ENCODE peak calls at places on chromosomes 1 and 21, in six cellular contexts. One of them, this sample, is unnamed.
A peak's percentile ranks its signal among the peaks of the same experiment; 100 is the strongest.

GRCh38 chr1:173190101-173190895 is 16.8 kb downstream of the TNFSF4 start:
- DNase-seq in T-helper 22 cell: no peak
- DNase-seq in NCI-H774: peak; percentile 93
- DNase-seq in fibroblast of pulmonary artery: peak; percentile 90
- DNase-seq in amygdala: peak; percentile 55
- DNase-seq in prostate gland: peak; percentile 95
- DNase-seq in this sample: peak; percentile 18

GRCh38 chr21:45381036-45381787 is 23.8 kb upstream of the COL18A1 start:
- DNase-seq in T-helper 22 cell: no peak
- DNase-seq in NCI-H774: no peak
- DNase-seq in fibroblast of pulmonary artery: no peak
- DNase-seq in amygdala: no peak
- DNase-seq in prostate gland: no peak
- DNase-seq in this sample: no peak

GRCh38 chr1:209797978-209798639 is 7.8 kb downstream of the IRF6 start:
- DNase-seq in T-helper 22 cell: no peak
- DNase-seq in NCI-H774: no peak
- DNase-seq in fibroblast of pulmonary artery: no peak
- DNase-seq in amygdala: no peak
- DNase-seq in prostate gland: peak; percentile 29
- DNase-seq in this sample: no peak

GRCh38 chr1:93016171-93016570 is 54.9 kb upstream of the DIPK1A start:
- DNase-seq in T-helper 22 cell: no peak
- DNase-seq in NCI-H774: no peak
- DNase-seq in fibroblast of pulmonary artery: peak; percentile 30
- DNase-seq in amygdala: no peak
- DNase-seq in prostate gland: no peak
- DNase-seq in this sample: no peak

GRCh38 chr1:30359821-30360220 is 363.6 kb downstream of the MATN1 start:
- DNase-seq in T-helper 22 cell: no peak
- DNase-seq in NCI-H774: no peak
- DNase-seq in fibroblast of pulmonary artery: no peak
- DNase-seq in amygdala: no peak
- DNase-seq in prostate gland: no peak
- DNase-seq in this sample: no peak

GRCh38 chr1:66533804-66534745 is at the start of gene SGIP1:
- DNase-seq in T-helper 22 cell: no peak
- DNase-seq in NCI-H774: no peak
- DNase-seq in fibroblast of pulmonary artery: peak; percentile 79
- DNase-seq in amygdala: peak; percentile 86
- DNase-seq in prostate gland: no peak
- DNase-seq in this sample: peak; percentile 70

GRCh38 chr1:169484683-169485426 is 889 bp downstream of the SLC19A2 start:
- DNase-seq in T-helper 22 cell: no peak
- DNase-seq in NCI-H774: no peak
- DNase-seq in fibroblast of pulmonary artery: peak; percentile 81
- DNase-seq in amygdala: peak; percentile 35
- DNase-seq in prostate gland: peak; percentile 42
- DNase-seq in this sample: peak; percentile 36

GRCh38 chr1:239478069-239478468 is 91.7 kb downstream of the CHRM3 start:
- DNase-seq in T-helper 22 cell: no peak
- DNase-seq in NCI-H774: no peak
- DNase-seq in fibroblast of pulmonary artery: no peak
- DNase-seq in amygdala: no peak
- DNase-seq in prostate gland: no peak
- DNase-seq in this sample: no peak

This sample was measured in substantia nigra.